ENCODE peak calls at places on chromosome 1, in six cellular contexts. Q is activated naive CD8-positive, alpha-beta T cell treated with anti-CD3 and anti-CD28 coated beads, Interleukin-2, amount 50 U/mL, for 24 hours; G is HT-29; P is H1; D is astrocyte of the cerebellum; U is NCI-H510A. X is an unnamed sample.

GRCh38 chr1:116538527-116538926 is 32.3 kb downstream of the CD58 start:
- DNase-seq in Q (no peak), G (peak; percentile 61), P (no peak), D (no peak), U (no peak), X (no peak)

GRCh38 chr1:232982238-232982944 is 32.0 kb downstream of the NTPCR start:
- DNase-seq in Q (no peak), G (no peak), P (no peak), D (peak; percentile 32), U (no peak), X (no peak)

GRCh38 chr1:91879739-91880138 is 6.2 kb downstream of the TGFBR3 start:
- DNase-seq in Q (no peak), G (no peak), P (no peak), D (no peak), U (no peak), X (no peak)

GRCh38 chr1:171674443-171675405 is 22.2 kb upstream of the MYOC start:
- DNase-seq in Q (no peak), G (no peak), P (no peak), D (no peak), U (no peak), X (no peak)

GRCh38 chr1:92485374-92486250 is 1.1 kb downstream of the GFI1 start:
- DNase-seq in Q (peak; percentile 89), G (peak; percentile 30), P (no peak), D (no peak), U (peak; percentile 79), X (peak; percentile 85)

GRCh38 chr1:108913105-108913948 is 36.5 kb downstream of the GPSM2 start:
- DNase-seq in Q (no peak), G (no peak), P (no peak), D (no peak), U (no peak), X (no peak)

GRCh38 chr1:232250838-232251237 is 379.1 kb downstream of the SIPA1L2 start:
- DNase-seq in Q (no peak), G (no peak), P (no peak), D (no peak), U (no peak), X (no peak)

GRCh38 chr1:172351761-172352161 is 68.7 kb upstream of the C1orf105 start:
- DNase-seq in Q (no peak), G (peak; percentile 65), P (no peak), D (no peak), U (no peak), X (no peak)

GRCh38 chr1:20440785-20441200 is 45.2 kb downstream of the CAMK2N1 start:
- DNase-seq in Q (peak; percentile 47), G (peak; percentile 58), P (peak; percentile 17), D (no peak), U (peak; percentile 8), X (peak; percentile 24)

GRCh38 chr1:88773540-88774150 is 89.6 kb downstream of the PKN2 start:
- DNase-seq in Q (no peak), G (peak; percentile 63), P (no peak), D (peak; percentile 20), U (no peak), X (no peak)

GRCh38 chr1:171715813-171716251 is 26.0 kb downstream of the VAMP4 start:
- DNase-seq in Q (no peak), G (peak; percentile 55), P (no peak), D (no peak), U (no peak), X (no peak)

GRCh38 chr1:19682257-19682656 is 17.6 kb downstream of the HTR6 start:
- DNase-seq in Q (no peak), G (no peak), P (no peak), D (peak; percentile 37), U (no peak), X (no peak)

GRCh38 chr1:57468661-57469523 is 45.0 kb upstream of the DAB1 start:
- DNase-seq in Q (no peak), G (no peak), P (no peak), D (no peak), U (no peak), X (no peak)

GRCh38 chr1:98963359-98963758 is 41.3 kb downstream of the PLPPR5 start:
- DNase-seq in Q (no peak), G (no peak), P (no peak), D (no peak), U (no peak), X (no peak)

GRCh38 chr1:38563985-38564735 is 295.4 kb downstream of the RRAGC start:
- DNase-seq in Q (no peak), G (no peak), P (no peak), D (no peak), U (no peak), X (no peak)

GRCh38 chr1:110672001-110672752 is 2.6 kb downstream of the KCNA3 start:
- DNase-seq in Q (peak; percentile 66), G (no peak), P (no peak), D (no peak), U (no peak), X (peak; percentile 37)

GRCh38 chr1:235417101-235417697 is 50.0 kb downstream of the TBCE start:
- DNase-seq in Q (peak; percentile 59), G (peak; percentile 86), P (peak; percentile 19), D (peak; percentile 79), U (no peak), X (peak; percentile 47)

GRCh38 chr1:72177711-72178110 is 104.6 kb downstream of the NEGR1 start:
- DNase-seq in Q (no peak), G (no peak), P (no peak), D (no peak), U (no peak), X (no peak)

X was measured in stimulated activated naive B cell treated with anti-CD40 and anti-IgM and Interleukin-4, amounts not matched to agents 10 μg/mL and 1 μg/mL and 100 μg/mL, for 72 hours.